ENCODE peak calls at places on chromosomes 6 and 20, in four cellular contexts. K is cardiac muscle cell; S is CD8-positive, alpha-beta T cell; J is A549. Q is an unnamed sample.

GRCh38 chr6:46592046-46592445 is 60.6 kb downstream of the CYP39A1 start:
- DNase-seq in J (no peak), K (no peak), S (no peak), Q (no peak)

GRCh38 chr6:165325609-165326008 is 16.2 kb upstream of the C6orf118 start:
- DNase-seq in S (no peak), K (no peak), J (no peak), Q (no peak)

GRCh38 chr6:157079774-157080173 is 243.5 kb downstream of the TMEM242 start:
- DNase-seq in J (no peak), S (no peak), K (no peak), Q (no peak)

GRCh38 chr20:1822564-1823420 is 72.4 kb upstream of the SIRPA start:
- DNase-seq in J (no peak), K (peak; percentile 65), S (no peak), Q (no peak)

GRCh38 chr6:11187301-11187700 is 45.2 kb downstream of the NEDD9 start:
- DNase-seq in J (no peak), S (no peak), K (no peak), Q (no peak)

GRCh38 chr20:17825251-17825691 is 125.5 kb downstream of the BANF2 start:
- DNase-seq in S (no peak), K (peak; percentile 46), J (no peak), Q (no peak)

GRCh38 chr20:52060794-52061714 is 130.5 kb downstream of the ZFP64 start:
- DNase-seq in J (peak; percentile 20), K (peak; percentile 59), S (no peak), Q (no peak)

GRCh38 chr6:92757926-92758325 is 661.4 kb downstream of the EPHA7 start:
- DNase-seq in S (no peak), J (no peak), K (no peak), Q (no peak)

GRCh38 chr20:31608256-31608980 is 3.3 kb downstream of the ID1 start:
- DNase-seq in K (peak; percentile 76), J (peak; percentile 95), S (no peak), Q (no peak)

GRCh38 chr20:57389695-57390603 is 1.2 kb upstream of the RBM38 start:
- DNase-seq in K (no peak), S (no peak), J (no peak), Q (no peak)
- H3K4me3 ChIP-seq in K (no peak overlapping the region), S (peak overlapping the region; percentile 54), J (no peak overlapping the region), Q (no peak overlapping the region)

GRCh38 chr6:52545844-52546119 is 31.1 kb downstream of the TRAM2 start:
- DNase-seq in S (no peak), K (no peak), J (no peak), Q (no peak)

GRCh38 chr6:52546192-52546591 is 30.7 kb downstream of the TRAM2 start:
- DNase-seq in S (no peak), J (no peak), K (no peak), Q (no peak)

GRCh38 chr6:52545050-52545843 is 31.6 kb downstream of the TRAM2 start:
- DNase-seq in K (no peak), S (no peak), J (no peak), Q (no peak)

GRCh38 chr6:52547647-52548352 is 29.1 kb downstream of the TRAM2 start:
- DNase-seq in K (peak; percentile 53), S (no peak), J (no peak), Q (no peak)

DNA sequence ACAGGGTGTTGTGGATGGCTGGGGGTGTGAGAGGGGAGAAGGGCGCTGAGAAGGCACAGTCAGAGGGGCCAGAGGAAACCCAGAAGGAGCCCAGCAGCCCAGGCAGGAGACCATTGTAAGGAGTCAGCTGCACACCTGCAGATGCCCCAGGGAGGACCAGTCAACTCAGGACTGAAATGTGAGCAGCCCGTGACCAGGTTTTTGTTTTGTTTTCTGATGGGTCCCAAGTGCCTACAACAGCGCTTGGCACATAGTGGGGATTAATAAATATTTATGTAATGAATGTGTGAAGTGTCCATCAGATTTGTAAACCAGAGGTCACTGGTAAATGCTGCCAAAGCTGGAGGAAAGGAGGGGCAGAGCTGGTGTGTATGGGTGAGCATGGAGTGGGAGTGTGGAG is 30.2 kb downstream of the TRAM2 start:
- DNase-seq in S (no peak), K (no peak), J (no peak), Q (no peak)
- H3K27ac ChIP-seq in S (no peak overlapping the region), K (no peak overlapping the region), J (peak overlapping the region; percentile 85), Q (no peak overlapping the region)

GRCh38 chr6:7617954-7618764 is 28.2 kb downstream of the SNRNP48 start:
- DNase-seq in K (peak; percentile 94), S (no peak), J (no peak), Q (no peak)

GRCh38 chr6:7621761-7622160 is 31.8 kb downstream of the SNRNP48 start:
- DNase-seq in J (no peak), K (no peak), S (no peak), Q (no peak)

GRCh38 chr6:7615611-7616383 is 25.8 kb downstream of the SNRNP48 start:
- DNase-seq in J (peak; percentile 18), K (peak; percentile 77), S (no peak), Q (peak; percentile 49)
- H3K4me3 ChIP-seq in J (no peak overlapping the region), K (no peak overlapping the region), S (no peak overlapping the region), Q (no peak overlapping the region)

GRCh38 chr6:35044771-35045275 is 96.3 kb downstream of the TCP11 start:
- DNase-seq in J (no peak), K (peak; percentile 65), S (no peak), Q (no peak)

GRCh38 chr6:35042451-35042850 is 98.7 kb downstream of the TCP11 start:
- DNase-seq in S (no peak), K (no peak), J (no peak), Q (no peak)

GRCh38 chr6:35044145-35044745 is 96.9 kb downstream of the TCP11 start:
- DNase-seq in K (peak; percentile 73), S (no peak), J (no peak), Q (no peak)

GRCh38 chr6:35042041-35042440 is 99.1 kb downstream of the TCP11 start:
- DNase-seq in S (no peak), J (no peak), K (no peak), Q (no peak)

DNA sequence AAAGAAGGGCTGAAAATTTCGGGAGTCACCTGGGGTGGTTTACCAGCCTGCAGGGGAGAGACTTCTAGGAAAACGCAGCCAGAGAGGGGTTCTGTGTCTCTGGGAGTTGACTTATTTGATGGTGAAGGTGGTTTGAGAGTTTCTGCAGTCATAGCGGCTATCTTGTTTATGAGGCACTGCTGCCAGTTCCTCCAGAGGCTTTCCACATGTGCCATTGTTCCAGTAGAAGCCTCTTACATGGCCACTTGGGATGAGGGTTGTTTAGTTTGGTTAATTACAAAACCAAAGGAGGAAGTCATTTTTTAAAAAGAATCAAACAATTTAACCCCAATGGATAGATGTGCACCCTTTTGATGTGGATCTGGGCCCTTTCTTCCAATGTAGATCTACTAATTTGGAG is 97.8 kb downstream of the TCP11 start:
- DNase-seq in J (no peak), S (no peak), K (no peak), Q (no peak)
- H3K27ac ChIP-seq in J (no peak overlapping the region), S (no peak overlapping the region), K (no peak overlapping the region), Q (no peak overlapping the region)

GRCh38 chr20:62239278-62239879 is 1.1 kb downstream of the OSBPL2 start:
- DNase-seq in J (no peak), K (no peak), S (no peak), Q (no peak)
- H3K4me3 ChIP-seq in J (peak overlapping the region; percentile 98), K (peak overlapping the region; percentile 89), S (peak overlapping the region; percentile 58), Q (peak overlapping the region; percentile 83)

GRCh38 chr6:106974337-106974998 is at the start of gene CD24:
- DNase-seq in J (peak; percentile 36), K (no peak), S (no peak), Q (no peak)
- H3K27ac ChIP-seq in J (peak within 1 kb of the TSS; percentile 99), K (peak within 1 kb of the TSS; percentile 74), S (no peak within 1 kb of the TSS), Q (no peak within 1 kb of the TSS)

Q was measured in DND-41.